ENCODE peak calls at places on chromosome 12, in four cellular contexts. A is fibroblast of villous mesenchyme; K is mucosa of descending colon; M is CD4-positive, alpha-beta T cell. I is an unnamed sample.

GRCh38 chr12:53659011-53659551 is 16.8 kb downstream of the ATP5MC2 start:
- DNase-seq in A (peak; percentile 32), K (no peak), M (no peak), I (no peak)

GRCh38 chr12:84502907-84503787 is 409.5 kb downstream of the SLC6A15 start:
- DNase-seq in A (peak; percentile 59), K (no peak), M (no peak), I (peak; percentile 69)

GRCh38 chr12:89783321-89784060 is 74.9 kb upstream of the ATP2B1 start:
- DNase-seq in A (peak; percentile 80), K (no peak), M (no peak), I (no peak)

GRCh38 chr12:40308851-40309420 is 84.1 kb downstream of the LRRK2 start:
- DNase-seq in A (no peak), K (no peak), M (no peak), I (no peak)

GRCh38 chr12:9724023-9724422 is 8.9 kb downstream of the CLECL1 start:
- DNase-seq in A (no peak), K (no peak), M (no peak), I (no peak)

GRCh38 chr12:828726-829395 is 76.5 kb downstream of the WNK1 start:
- DNase-seq in A (no peak), K (no peak), M (no peak), I (no peak)

GRCh38 chr12:45549503-45549902 is 180.0 kb upstream of the ARID2 start:
- DNase-seq in A (no peak), K (no peak), M (no peak), I (no peak)

GRCh38 chr12:2796187-2796663 is 1.5 kb downstream of the FKBP4 start:
- DNase-seq in A (no peak), K (no peak), M (no peak), I (peak; percentile 8)

GRCh38 chr12:56571131-56571530 is 49.5 kb downstream of the RBMS2 start:
- DNase-seq in A (no peak), K (no peak), M (no peak), I (no peak)

GRCh38 chr12:7023096-7023495 is 4.8 kb upstream of the LPCAT3 start:
- DNase-seq in A (no peak), K (no peak), M (no peak), I (no peak)

GRCh38 chr12:132455565-132455964 is 34.4 kb upstream of the FBRSL1 start:
- DNase-seq in A (no peak), K (no peak), M (no peak), I (no peak)

GRCh38 chr12:107779077-107779840 is 4.8 kb downstream of the ASCL4 start:
- DNase-seq in A (no peak), K (no peak), M (no peak), I (no peak)

GRCh38 chr12:87439990-87440827 is 589.0 kb downstream of the C12orf50 start:
- DNase-seq in A (peak; percentile 77), K (no peak), M (no peak), I (no peak)

DNA sequence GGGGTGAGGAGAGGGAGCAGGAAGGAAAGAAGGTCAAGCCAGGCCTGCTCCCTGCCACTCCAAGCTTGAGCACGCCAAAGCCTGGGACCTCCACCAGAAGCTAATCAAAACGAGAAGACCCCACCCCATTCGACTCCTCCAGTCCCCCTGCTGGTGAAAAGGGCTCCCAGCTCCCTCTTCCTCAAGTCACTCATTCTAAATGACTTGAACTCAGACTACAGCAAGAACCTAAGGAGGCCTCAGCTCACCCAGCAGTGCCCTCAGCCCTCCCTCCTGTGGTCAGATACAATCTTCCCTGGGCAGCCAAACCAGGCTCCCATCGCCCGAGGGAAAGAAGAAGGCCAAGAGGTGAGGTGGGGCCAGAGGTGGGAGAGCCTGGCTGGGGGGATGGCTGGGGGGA is 17.4 kb downstream of the HDAC7 start:
- DNase-seq in A (no peak), K (no peak), M (no peak), I (no peak)
- TF ChIP-seq CTCF in A (peak; percentile 40), K (no peak), M (peak; percentile 15), I (peak; percentile 60)

DNA sequence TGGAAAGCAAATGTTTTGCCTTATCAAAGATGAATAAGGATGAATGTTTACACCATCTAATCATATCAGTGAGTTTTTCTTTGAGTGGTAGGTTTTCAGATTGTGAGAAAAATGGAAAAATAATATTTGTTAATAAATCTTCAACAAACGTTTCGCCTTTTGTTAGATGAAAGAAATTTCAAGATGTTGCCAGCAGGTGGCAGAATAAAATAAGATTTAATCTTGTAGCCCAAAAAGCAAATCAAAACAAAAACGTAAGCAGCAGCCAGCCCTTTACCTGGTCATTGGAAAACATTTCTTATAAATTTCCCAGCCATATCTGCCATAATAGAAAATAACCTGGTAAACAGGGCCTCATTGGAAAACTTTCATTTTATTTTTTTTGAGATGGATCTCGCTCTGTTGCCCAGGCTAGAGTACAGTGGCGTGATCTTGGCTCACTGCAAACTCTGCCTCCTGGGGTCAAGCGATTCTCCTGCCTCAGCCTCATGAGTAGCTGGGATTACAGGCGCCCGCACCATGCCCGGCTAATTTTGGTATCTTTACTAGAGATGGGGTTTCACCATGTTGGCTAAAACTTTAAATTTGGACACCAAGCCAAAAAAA is 15.4 kb upstream of the TMEM120B start:
- DNase-seq in A (peak; percentile 69), K (no peak), M (no peak), I (peak; percentile 25)
- TF ChIP-seq CTCF in A (peak; percentile 29), K (peak; percentile 11), M (peak; percentile 81), I (peak; percentile 92)

GRCh38 chr12:92717202-92717601 is 14.4 kb downstream of the PLEKHG7 start:
- DNase-seq in A (peak; percentile 71), K (no peak), M (no peak), I (peak; percentile 39)
- TF ChIP-seq CTCF in A (peak; percentile 54), K (no peak), M (no peak), I (peak; percentile 62)

DNA sequence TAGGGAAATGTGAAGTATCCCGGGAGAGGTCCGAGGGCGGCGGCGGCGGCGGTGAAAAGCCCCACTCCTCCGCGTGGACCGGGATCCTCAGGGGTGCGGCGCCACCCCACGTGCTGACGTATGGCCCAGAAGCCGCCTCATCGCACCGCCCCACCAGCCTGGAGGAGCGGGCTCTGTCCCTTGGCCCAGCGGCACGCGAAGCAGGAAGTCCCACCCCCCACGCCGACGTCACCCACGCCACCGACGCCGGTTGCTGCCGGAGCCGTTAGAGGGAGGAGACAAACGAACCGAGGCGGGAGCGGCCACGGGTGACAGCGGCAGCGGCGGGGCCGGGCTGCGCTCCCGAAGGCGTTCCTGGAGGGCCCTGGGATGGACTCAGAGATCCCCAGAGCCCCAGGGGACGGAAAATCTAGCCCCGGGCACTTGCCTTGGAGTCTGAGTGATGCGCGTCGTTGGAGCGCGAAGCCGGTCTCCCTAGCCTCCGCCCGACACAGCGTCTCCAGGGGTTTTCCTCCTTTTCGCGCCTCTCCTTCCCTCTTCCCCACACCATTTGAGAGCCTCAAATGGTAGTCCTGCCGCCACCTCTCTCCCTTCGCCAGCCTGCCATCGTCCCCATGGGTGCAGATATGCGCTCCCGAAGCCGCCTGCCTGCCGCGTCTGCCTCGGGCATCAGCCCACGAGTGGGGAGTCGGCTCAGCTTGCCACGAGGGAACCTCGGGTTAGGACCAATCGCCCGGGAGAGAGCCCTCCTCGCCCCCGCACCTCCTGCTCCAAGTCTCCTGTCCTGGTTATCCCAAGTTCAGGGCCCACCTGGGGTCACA is at the start of gene CEP83:
- DNase-seq in A (peak; percentile 93), K (peak; percentile 99), M (peak; percentile 98), I (peak; percentile 87)
- TF ChIP-seq CTCF in A (no peak), K (no peak), M (no peak), I (no peak)

DNA sequence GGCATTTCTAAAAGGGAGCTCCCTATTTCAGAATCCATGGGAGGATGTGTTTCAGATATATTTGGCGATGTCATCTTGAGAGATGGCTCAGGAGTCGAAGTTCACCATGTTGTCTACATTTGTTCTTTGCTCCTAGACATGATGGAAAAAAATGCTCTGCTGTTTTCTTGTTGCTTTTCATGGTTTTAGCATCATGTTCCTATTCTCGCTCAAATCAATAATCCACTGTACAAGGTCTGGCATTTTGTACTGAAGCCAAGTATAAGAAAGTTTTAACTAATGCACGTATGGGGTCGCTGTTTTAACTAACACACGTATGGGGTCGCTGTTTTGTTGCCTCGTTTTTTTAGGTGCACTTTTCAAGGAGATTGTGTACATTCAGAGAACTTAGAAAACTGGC is 60.9 kb downstream of the PLXNC1 start:
- DNase-seq in A (no peak), K (no peak), M (no peak), I (no peak)
- TF ChIP-seq CTCF in A (no peak), K (no peak), M (no peak), I (no peak)

DNA sequence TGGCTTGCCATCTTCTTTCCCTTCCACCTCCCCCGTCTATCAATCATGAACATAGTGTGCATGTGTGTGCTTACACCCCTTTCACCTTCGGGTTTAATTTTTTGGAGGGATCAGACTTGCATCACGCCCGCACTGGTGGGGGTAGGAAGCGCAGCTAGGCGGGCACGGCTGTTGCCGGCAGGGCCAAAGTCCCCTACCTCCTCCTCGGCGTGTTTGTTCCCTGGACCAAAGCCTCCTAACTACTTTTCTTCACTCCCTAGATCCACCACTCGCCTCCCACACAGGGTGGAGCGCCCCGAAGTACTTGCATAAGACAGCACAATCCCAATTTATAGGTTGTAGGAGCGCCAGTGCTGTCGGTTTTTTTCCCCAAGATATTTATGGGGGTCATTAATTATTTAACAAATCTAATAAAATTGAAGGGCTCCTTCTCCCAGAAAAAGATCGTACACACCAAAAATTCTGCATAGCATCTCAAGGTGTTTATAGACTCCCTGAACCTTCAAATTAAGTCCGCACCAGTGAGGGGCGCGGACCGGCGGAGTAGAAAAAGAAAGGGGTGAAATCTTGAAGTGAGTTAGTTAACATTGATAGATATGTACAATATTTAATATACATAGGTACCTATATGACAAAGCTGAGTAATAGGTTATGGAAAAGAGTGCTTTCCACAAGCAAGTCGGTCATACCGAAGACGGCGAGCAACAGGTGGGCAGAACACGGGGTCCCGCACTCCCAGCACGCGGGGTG is 714 bp downstream of the PKP2 start:
- DNase-seq in A (no peak), K (peak; percentile 80), M (no peak), I (peak; percentile 13)
- TF ChIP-seq CTCF in A (peak; percentile 15), K (peak; percentile 6), M (no peak), I (no peak)

GRCh38 chr12:26113194-26113654 is 11.6 kb downstream of the BHLHE41 start:
- DNase-seq in A (no peak), K (no peak), M (no peak), I (no peak)
- TF ChIP-seq CTCF in A (no peak), K (no peak), M (no peak), I (no peak)